ENCODE peak calls at places on chromosomes 12 and 14, in eight cellular contexts. One of them, this sample, is unnamed. For H3K27me3, the result is how much of the 10 kb centered on the place peaks cover.

GRCh38 chr12:40911676-40912075 is 219.4 kb downstream of the CNTN1 start:
- DNase-seq in bronchial epithelial cell: peak
- DNase-seq in tibial nerve: no peak
- DNase-seq in pancreas: no peak
- DNase-seq in transverse colon: no peak
- DNase-seq in cardiac muscle cell: no peak
- DNase-seq in MM.1S: no peak
- DNase-seq in GM23338: no peak
- DNase-seq in this sample: peak

GRCh38 chr14:80567905-80568512 is 356.7 kb upstream of the DIO2 start:
- DNase-seq in MM.1S: no peak
- DNase-seq in transverse colon: no peak
- DNase-seq in pancreas: no peak
- DNase-seq in tibial nerve: no peak
- DNase-seq in bronchial epithelial cell: peak
- DNase-seq in GM23338: no peak
- DNase-seq in cardiac muscle cell: no peak
- DNase-seq in this sample: peak

GRCh38 chr12:105723534-105723933 is 393.0 kb downstream of the C12orf75 start:
- DNase-seq in tibial nerve: no peak
- DNase-seq in pancreas: no peak
- DNase-seq in cardiac muscle cell: no peak
- DNase-seq in transverse colon: no peak
- DNase-seq in bronchial epithelial cell: no peak
- DNase-seq in GM23338: no peak
- DNase-seq in MM.1S: no peak
- DNase-seq in this sample: no peak

GRCh38 chr12:93025145-93026103 is 96.3 kb upstream of the EEA1 start:
- DNase-seq in transverse colon: no peak
- DNase-seq in tibial nerve: peak
- DNase-seq in GM23338: peak
- DNase-seq in bronchial epithelial cell: peak
- DNase-seq in cardiac muscle cell: peak
- DNase-seq in pancreas: no peak
- DNase-seq in MM.1S: peak
- DNase-seq in this sample: peak

GRCh38 chr12:47767197-47767724 is 5.8 kb upstream of the SLC48A1 start:
- DNase-seq in MM.1S: peak
- DNase-seq in cardiac muscle cell: peak
- DNase-seq in transverse colon: peak
- DNase-seq in tibial nerve: no peak
- DNase-seq in pancreas: peak
- DNase-seq in bronchial epithelial cell: peak
- DNase-seq in GM23338: peak
- DNase-seq in this sample: no peak

GRCh38 chr12:113329791-113330417 is 5.0 kb downstream of the SLC8B1 start:
- DNase-seq in tibial nerve: no peak
- DNase-seq in MM.1S: no peak
- DNase-seq in transverse colon: no peak
- DNase-seq in bronchial epithelial cell: no peak
- DNase-seq in pancreas: no peak
- DNase-seq in cardiac muscle cell: no peak
- DNase-seq in GM23338: no peak
- DNase-seq in this sample: no peak

GRCh38 chr14:96762650-96763049 is 34.5 kb upstream of the VRK1 start:
- DNase-seq in bronchial epithelial cell: peak
- DNase-seq in tibial nerve: no peak
- DNase-seq in MM.1S: peak
- DNase-seq in transverse colon: no peak
- DNase-seq in GM23338: peak
- DNase-seq in pancreas: no peak
- DNase-seq in cardiac muscle cell: peak
- DNase-seq in this sample: peak

GRCh38 chr12:109458086-109458485 is 19.0 kb downstream of the KCTD10 start:
- DNase-seq in transverse colon: no peak
- DNase-seq in GM23338: no peak
- DNase-seq in pancreas: no peak
- DNase-seq in tibial nerve: no peak
- DNase-seq in cardiac muscle cell: no peak
- DNase-seq in bronchial epithelial cell: no peak
- DNase-seq in MM.1S: no peak
- DNase-seq in this sample: no peak

GRCh38 chr12:38823314-38823713 is 82.1 kb downstream of the CPNE8 start:
- DNase-seq in pancreas: no peak
- DNase-seq in cardiac muscle cell: no peak
- DNase-seq in tibial nerve: no peak
- DNase-seq in transverse colon: no peak
- DNase-seq in GM23338: no peak
- DNase-seq in MM.1S: no peak
- DNase-seq in bronchial epithelial cell: no peak
- DNase-seq in this sample: no peak

GRCh38 chr12:1844223-1844622 is 23.9 kb downstream of the LRTM2 start:
- DNase-seq in transverse colon: peak
- DNase-seq in tibial nerve: no peak
- DNase-seq in cardiac muscle cell: no peak
- DNase-seq in GM23338: peak
- DNase-seq in bronchial epithelial cell: no peak
- DNase-seq in MM.1S: no peak
- DNase-seq in pancreas: peak
- DNase-seq in this sample: no peak

GRCh38 chr12:2477009-2477766 is 317.6 kb upstream of the FKBP4 start:
- DNase-seq in GM23338: no peak
- DNase-seq in pancreas: no peak
- DNase-seq in bronchial epithelial cell: no peak
- DNase-seq in MM.1S: no peak
- DNase-seq in tibial nerve: no peak
- DNase-seq in cardiac muscle cell: no peak
- DNase-seq in transverse colon: no peak
- DNase-seq in this sample: no peak

GRCh38 chr14:101506211-101506920 is 54.9 kb upstream of the DIO3 start:
- DNase-seq in cardiac muscle cell: no peak
- DNase-seq in GM23338: no peak
- DNase-seq in MM.1S: no peak
- DNase-seq in transverse colon: peak
- DNase-seq in tibial nerve: no peak
- DNase-seq in bronchial epithelial cell: no peak
- DNase-seq in pancreas: peak
- DNase-seq in this sample: no peak

GRCh38 chr14:29045237-29045636 is 278.6 kb downstream of the FOXG1 start:
- DNase-seq in cardiac muscle cell: no peak
- DNase-seq in pancreas: no peak
- DNase-seq in bronchial epithelial cell: no peak
- DNase-seq in MM.1S: peak
- DNase-seq in transverse colon: no peak
- DNase-seq in GM23338: no peak
- DNase-seq in tibial nerve: no peak
- DNase-seq in this sample: no peak

GRCh38 chr14:21084988-21085853 is 13.2 kb downstream of the ZNF219 start:
- DNase-seq in bronchial epithelial cell: peak
- DNase-seq in pancreas: no peak
- DNase-seq in cardiac muscle cell: no peak
- DNase-seq in transverse colon: no peak
- DNase-seq in GM23338: no peak
- DNase-seq in MM.1S: no peak
- DNase-seq in tibial nerve: no peak
- DNase-seq in this sample: peak

GRCh38 chr14:61337893-61338292 is 16.5 kb downstream of the PRKCH start:
- DNase-seq in bronchial epithelial cell: no peak
- DNase-seq in pancreas: no peak
- DNase-seq in tibial nerve: no peak
- DNase-seq in transverse colon: peak
- DNase-seq in cardiac muscle cell: no peak
- DNase-seq in MM.1S: no peak
- DNase-seq in GM23338: no peak
- DNase-seq in this sample: no peak

GRCh38 chr12:57735952-57736742 is 2.4 kb downstream of the AGAP2 start:
- DNase-seq in bronchial epithelial cell: no peak
- DNase-seq in GM23338: peak
- DNase-seq in tibial nerve: no peak
- DNase-seq in MM.1S: no peak
- DNase-seq in pancreas: peak
- DNase-seq in transverse colon: no peak
- DNase-seq in cardiac muscle cell: peak
- DNase-seq in this sample: no peak

GRCh38 chr14:59333668-59334067 is 131.5 kb downstream of the GPR135 start:
- DNase-seq in bronchial epithelial cell: peak
- DNase-seq in pancreas: no peak
- DNase-seq in cardiac muscle cell: peak
- DNase-seq in MM.1S: no peak
- DNase-seq in tibial nerve: peak
- DNase-seq in GM23338: no peak
- DNase-seq in transverse colon: no peak
- DNase-seq in this sample: peak

GRCh38 chr12:15712823-15713663 is 76.1 kb downstream of the EPS8 start:
- DNase-seq in tibial nerve: peak
- DNase-seq in transverse colon: peak
- DNase-seq in GM23338: no peak
- DNase-seq in MM.1S: no peak
- DNase-seq in bronchial epithelial cell: peak
- DNase-seq in pancreas: no peak
- DNase-seq in cardiac muscle cell: no peak
- DNase-seq in this sample: no peak

GRCh38 chr14:67940894-67941455 is 121.4 kb downstream of the RAD51B start:
- DNase-seq in cardiac muscle cell: peak
- DNase-seq in bronchial epithelial cell: peak
- DNase-seq in pancreas: no peak
- DNase-seq in GM23338: peak
- DNase-seq in MM.1S: no peak
- DNase-seq in tibial nerve: no peak
- DNase-seq in transverse colon: no peak
- DNase-seq in this sample: peak

GRCh38 chr14:64726585-64726890 is 22.3 kb downstream of the PLEKHG3 start:
- DNase-seq in transverse colon: peak
- DNase-seq in bronchial epithelial cell: peak
- DNase-seq in tibial nerve: no peak
- DNase-seq in GM23338: peak
- DNase-seq in MM.1S: peak
- DNase-seq in pancreas: peak
- DNase-seq in cardiac muscle cell: no peak
- DNase-seq in this sample: peak

GRCh38 chr14:64727551-64728071 is 23.4 kb downstream of the PLEKHG3 start:
- DNase-seq in tibial nerve: no peak
- DNase-seq in GM23338: no peak
- DNase-seq in pancreas: no peak
- DNase-seq in MM.1S: no peak
- DNase-seq in transverse colon: no peak
- DNase-seq in bronchial epithelial cell: no peak
- DNase-seq in cardiac muscle cell: no peak
- DNase-seq in this sample: no peak

GRCh38 chr14:64725360-64725815 is 21.2 kb downstream of the PLEKHG3 start:
- DNase-seq in GM23338: no peak
- DNase-seq in cardiac muscle cell: peak
- DNase-seq in pancreas: peak
- DNase-seq in transverse colon: no peak
- DNase-seq in MM.1S: no peak
- DNase-seq in bronchial epithelial cell: no peak
- DNase-seq in tibial nerve: no peak
- DNase-seq in this sample: no peak

GRCh38 chr14:64724578-64724930 is 20.3 kb downstream of the PLEKHG3 start:
- DNase-seq in MM.1S: no peak
- DNase-seq in bronchial epithelial cell: no peak
- DNase-seq in cardiac muscle cell: no peak
- DNase-seq in tibial nerve: no peak
- DNase-seq in pancreas: peak
- DNase-seq in transverse colon: no peak
- DNase-seq in GM23338: no peak
- DNase-seq in this sample: no peak

GRCh38 chr14:64725879-64726584 is 21.8 kb downstream of the PLEKHG3 start:
- DNase-seq in pancreas: peak
- DNase-seq in tibial nerve: no peak
- DNase-seq in cardiac muscle cell: no peak
- DNase-seq in MM.1S: no peak
- DNase-seq in bronchial epithelial cell: no peak
- DNase-seq in transverse colon: no peak
- DNase-seq in GM23338: peak
- DNase-seq in this sample: no peak
- TF ChIP-seq CTCF in pancreas: no peak
- TF ChIP-seq CTCF in tibial nerve: no peak
- TF ChIP-seq CTCF in cardiac muscle cell: no peak
- TF ChIP-seq CTCF in MM.1S: no peak
- TF ChIP-seq CTCF in bronchial epithelial cell: no peak
- TF ChIP-seq CTCF in transverse colon: no peak
- TF ChIP-seq CTCF in GM23338: peak
- TF ChIP-seq CTCF in this sample: peak

GRCh38 chr12:111030800-111031199 is 110.4 kb upstream of the MYL2 start:
- DNase-seq in tibial nerve: no peak
- DNase-seq in MM.1S: no peak
- DNase-seq in GM23338: no peak
- DNase-seq in pancreas: no peak
- DNase-seq in transverse colon: no peak
- DNase-seq in cardiac muscle cell: no peak
- DNase-seq in bronchial epithelial cell: no peak
- DNase-seq in this sample: no peak
- H3K27me3 ChIP-seq in tibial nerve: under half
- H3K27me3 ChIP-seq in MM.1S: under half
- H3K27me3 ChIP-seq in GM23338: under half
- H3K27me3 ChIP-seq in pancreas: under half
- H3K27me3 ChIP-seq in transverse colon: half or more
- H3K27me3 ChIP-seq in cardiac muscle cell: under half
- H3K27me3 ChIP-seq in bronchial epithelial cell: under half
- H3K27me3 ChIP-seq in this sample: half or more

GRCh38 chr14:22226381-22226780 is 362.6 kb downstream of the DAD1 start:
- DNase-seq in MM.1S: no peak
- DNase-seq in tibial nerve: no peak
- DNase-seq in GM23338: peak
- DNase-seq in bronchial epithelial cell: peak
- DNase-seq in pancreas: no peak
- DNase-seq in cardiac muscle cell: no peak
- DNase-seq in transverse colon: no peak
- DNase-seq in this sample: no peak
- TF ChIP-seq CTCF in MM.1S: peak
- TF ChIP-seq CTCF in tibial nerve: no peak
- TF ChIP-seq CTCF in GM23338: peak
- TF ChIP-seq CTCF in bronchial epithelial cell: no peak
- TF ChIP-seq CTCF in pancreas: no peak
- TF ChIP-seq CTCF in cardiac muscle cell: no peak
- TF ChIP-seq CTCF in transverse colon: no peak
- TF ChIP-seq CTCF in this sample: peak

DNA sequence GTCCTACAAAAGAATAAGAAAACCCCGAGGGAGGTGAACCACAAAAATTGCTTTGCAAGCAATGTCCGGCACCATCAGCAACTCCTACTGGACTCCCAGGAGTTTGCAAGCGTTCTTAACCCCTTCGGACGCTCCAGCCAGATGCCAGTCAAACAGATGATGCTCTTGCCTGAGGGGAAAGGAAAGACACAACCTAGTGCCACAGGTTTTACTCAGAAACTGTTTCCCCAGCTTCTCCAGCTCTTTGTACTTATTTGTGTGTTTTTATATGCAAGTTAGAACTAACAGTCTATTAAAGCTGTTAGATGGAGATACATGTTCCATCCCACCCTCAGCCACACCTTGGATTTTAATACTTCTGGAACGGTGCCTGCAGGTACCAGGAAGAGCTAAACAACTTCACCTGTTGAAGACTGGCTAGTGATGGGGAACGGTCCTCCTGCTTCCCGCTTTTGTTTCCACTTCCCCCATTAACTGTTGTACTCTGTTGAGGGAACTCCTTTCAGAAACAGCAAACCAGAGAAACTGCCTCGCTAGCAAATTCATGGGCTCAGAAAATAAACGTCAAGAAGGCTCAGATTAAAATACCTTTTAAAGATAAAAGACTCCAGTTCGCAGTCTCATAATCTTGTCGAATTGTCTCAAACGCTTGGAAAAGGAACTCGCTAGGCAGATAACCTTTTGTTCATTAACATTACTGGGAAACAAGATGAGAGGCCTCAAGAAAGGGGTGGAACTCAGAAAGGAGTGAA is 1.1 kb upstream of the FERMT2 start:
- DNase-seq in GM23338: peak
- DNase-seq in transverse colon: peak
- DNase-seq in bronchial epithelial cell: peak
- DNase-seq in pancreas: no peak
- DNase-seq in tibial nerve: peak
- DNase-seq in cardiac muscle cell: peak
- DNase-seq in MM.1S: no peak
- DNase-seq in this sample: no peak
- H3K27me3 ChIP-seq in GM23338: under half
- H3K27me3 ChIP-seq in transverse colon: half or more
- H3K27me3 ChIP-seq in bronchial epithelial cell: under half
- H3K27me3 ChIP-seq in pancreas: under half
- H3K27me3 ChIP-seq in tibial nerve: under half
- H3K27me3 ChIP-seq in cardiac muscle cell: under half
- H3K27me3 ChIP-seq in MM.1S: under half
- H3K27me3 ChIP-seq in this sample: under half

This sample was measured in foreskin keratinocyte.